ENCODE peak calls at places on chromosomes 1 and 21, in eight cellular contexts. Q is stomach; Y is M059J; T is HAP-1; P is stimulated activated naive CD8-positive, alpha-beta T cell treated with anti-CD3 and anti-CD28 coated beads, Interleukin-15, Interleukin-2, amounts not matched to agents 100 U/mL and 50 U/mL, for 24 hours; O is foreskin keratinocyte; D is fibroblast of the conjunctiva; L is activated CD4-positive, CD25-positive, alpha-beta regulatory T cell. U is an unnamed sample.

GRCh38 chr1:203692565-203693470 is 66.2 kb downstream of the ATP2B4 start:
- DNase-seq in D (peak), Y (peak), L (no peak), T (no peak), O (peak), P (no peak), Q (peak), U (peak)

GRCh38 chr1:109186704-109187071 is 27.0 kb upstream of the SARS1 start:
- DNase-seq in T (no peak), Y (no peak), P (no peak), D (no peak), L (no peak), O (no peak), Q (no peak), U (no peak)

GRCh38 chr21:14685568-14685967 is 139.5 kb upstream of the SAMSN1 start:
- DNase-seq in P (no peak), D (no peak), L (no peak), O (no peak), T (no peak), Y (no peak), Q (no peak), U (no peak)

GRCh38 chr1:167135281-167135840 is 41.5 kb downstream of the STYXL2 start:
- DNase-seq in Y (no peak), Q (no peak), P (no peak), O (no peak), T (no peak), L (no peak), D (no peak), U (no peak)

GRCh38 chr1:39737546-39738169 is 1.0 kb upstream of the PPIE start:
- DNase-seq in Y (peak), P (no peak), D (no peak), Q (no peak), O (no peak), L (no peak), T (no peak), U (no peak)

GRCh38 chr1:32398401-32398800 is 4.2 kb upstream of the BSDC1 start:
- DNase-seq in Q (peak), O (no peak), L (no peak), D (no peak), P (no peak), T (no peak), Y (peak), U (no peak)

GRCh38 chr1:52967666-52968065 is 40.6 kb downstream of the SCP2 start:
- DNase-seq in D (no peak), O (no peak), L (no peak), Q (no peak), P (no peak), Y (peak), T (no peak), U (no peak)

GRCh38 chr1:44652445-44653106 is 21.7 kb downstream of the TMEM53 start:
- DNase-seq in P (peak), Q (peak), Y (peak), L (peak), O (no peak), D (peak), T (peak), U (peak)

GRCh38 chr1:243253211-243253926 is 1.7 kb downstream of the CEP170 start:
- DNase-seq in Y (peak), Q (no peak), T (peak), P (no peak), L (no peak), O (no peak), D (no peak), U (no peak)